ENCODE peak calls at places on chromosome 17, in eight cellular contexts. One of them, this sample, is unnamed.

GRCh38 chr17:45143101-45143670 is 5.1 kb upstream of the HEXIM1 start:
- DNase-seq in transverse colon: no peak
- DNase-seq in sigmoid colon: no peak
- DNase-seq in GM12878: no peak
- DNase-seq in suprapubic skin: no peak
- DNase-seq in A549: no peak
- DNase-seq in stomach: no peak
- DNase-seq in tibial nerve: no peak
- DNase-seq in this sample: no peak

GRCh38 chr17:395179-395578 is 42.6 kb upstream of the RPH3AL start:
- DNase-seq in A549: no peak
- DNase-seq in tibial nerve: no peak
- DNase-seq in sigmoid colon: no peak
- DNase-seq in suprapubic skin: no peak
- DNase-seq in GM12878: no peak
- DNase-seq in transverse colon: no peak
- DNase-seq in stomach: no peak
- DNase-seq in this sample: no peak

GRCh38 chr17:7561028-7561575 is 617 bp upstream of the SENP3 start:
- DNase-seq in suprapubic skin: peak; percentile 96
- DNase-seq in sigmoid colon: peak; percentile 98
- DNase-seq in transverse colon: peak; percentile 97
- DNase-seq in tibial nerve: peak; percentile 86
- DNase-seq in A549: peak; percentile 91
- DNase-seq in stomach: peak; percentile 96
- DNase-seq in GM12878: no peak
- DNase-seq in this sample: peak; percentile 95

GRCh38 chr17:45907720-45908395 is 13.5 kb downstream of the MAPT start:
- DNase-seq in stomach: no peak
- DNase-seq in GM12878: no peak
- DNase-seq in A549: no peak
- DNase-seq in suprapubic skin: no peak
- DNase-seq in tibial nerve: no peak
- DNase-seq in transverse colon: no peak
- DNase-seq in sigmoid colon: no peak
- DNase-seq in this sample: no peak

GRCh38 chr17:34645636-34646035 is 66.3 kb downstream of the TMEM132E start:
- DNase-seq in GM12878: no peak
- DNase-seq in tibial nerve: no peak
- DNase-seq in transverse colon: no peak
- DNase-seq in stomach: no peak
- DNase-seq in A549: no peak
- DNase-seq in suprapubic skin: no peak
- DNase-seq in sigmoid colon: no peak
- DNase-seq in this sample: no peak

GRCh38 chr17:68325961-68326360 is 34.7 kb downstream of the ARSG start:
- DNase-seq in stomach: no peak
- DNase-seq in GM12878: no peak
- DNase-seq in suprapubic skin: no peak
- DNase-seq in transverse colon: no peak
- DNase-seq in tibial nerve: no peak
- DNase-seq in A549: no peak
- DNase-seq in sigmoid colon: no peak
- DNase-seq in this sample: no peak

GRCh38 chr17:2251098-2251497 is 52.5 kb downstream of the SMG6 start:
- DNase-seq in sigmoid colon: no peak
- DNase-seq in tibial nerve: no peak
- DNase-seq in A549: no peak
- DNase-seq in suprapubic skin: no peak
- DNase-seq in GM12878: no peak
- DNase-seq in stomach: no peak
- DNase-seq in transverse colon: no peak
- DNase-seq in this sample: no peak

GRCh38 chr17:36629252-36629847 is 28.0 kb downstream of the MRM1 start:
- DNase-seq in A549: peak; percentile 81
- DNase-seq in tibial nerve: peak; percentile 66
- DNase-seq in transverse colon: peak; percentile 80
- DNase-seq in suprapubic skin: peak; percentile 77
- DNase-seq in stomach: peak; percentile 79
- DNase-seq in GM12878: peak; percentile 12
- DNase-seq in sigmoid colon: peak; percentile 83
- DNase-seq in this sample: peak; percentile 83

GRCh38 chr17:81868674-81869220 is 2.4 kb downstream of the ARHGDIA start:
- DNase-seq in stomach: no peak
- DNase-seq in suprapubic skin: no peak
- DNase-seq in sigmoid colon: peak; percentile 84
- DNase-seq in transverse colon: peak; percentile 43
- DNase-seq in GM12878: no peak
- DNase-seq in tibial nerve: no peak
- DNase-seq in A549: peak; percentile 91
- DNase-seq in this sample: peak; percentile 62
- TF ChIP-seq EP300 in stomach: no peak
- TF ChIP-seq EP300 in suprapubic skin: no peak
- TF ChIP-seq EP300 in sigmoid colon: no peak
- TF ChIP-seq EP300 in transverse colon: no peak
- TF ChIP-seq EP300 in GM12878: no peak
- TF ChIP-seq EP300 in tibial nerve: no peak
- TF ChIP-seq EP300 in A549: no peak
- TF ChIP-seq EP300 in this sample: no peak

DNA sequence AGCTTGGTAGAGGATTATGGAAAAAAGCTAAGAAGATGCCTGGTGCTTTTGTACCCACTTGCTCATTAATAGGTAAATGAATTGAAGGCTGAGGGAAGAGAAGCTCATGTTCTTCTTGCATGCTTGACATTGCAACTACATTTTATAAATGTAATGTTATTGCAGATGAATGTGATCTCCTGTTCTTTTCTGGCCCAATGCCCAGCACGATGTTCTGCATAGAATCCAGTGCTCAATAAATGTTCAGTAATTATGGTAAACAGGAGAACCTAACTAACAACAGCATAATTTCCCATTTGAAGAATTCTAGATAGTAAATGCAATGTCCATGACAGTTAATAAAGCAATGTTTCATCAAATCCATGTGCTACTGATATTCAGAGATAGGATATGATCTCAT is 638.2 kb upstream of the SOX9 start:
- DNase-seq in GM12878: no peak
- DNase-seq in sigmoid colon: no peak
- DNase-seq in suprapubic skin: no peak
- DNase-seq in A549: no peak
- DNase-seq in tibial nerve: no peak
- DNase-seq in transverse colon: no peak
- DNase-seq in stomach: no peak
- DNase-seq in this sample: no peak
- TF ChIP-seq EP300 in GM12878: no peak
- TF ChIP-seq EP300 in sigmoid colon: no peak
- TF ChIP-seq EP300 in suprapubic skin: no peak
- TF ChIP-seq EP300 in A549: no peak
- TF ChIP-seq EP300 in tibial nerve: no peak
- TF ChIP-seq EP300 in transverse colon: no peak
- TF ChIP-seq EP300 in stomach: no peak
- TF ChIP-seq EP300 in this sample: no peak

GRCh38 chr17:50108556-50108955 is 13.4 kb downstream of the PDK2 start:
- DNase-seq in stomach: no peak
- DNase-seq in GM12878: no peak
- DNase-seq in sigmoid colon: no peak
- DNase-seq in transverse colon: no peak
- DNase-seq in suprapubic skin: no peak
- DNase-seq in A549: no peak
- DNase-seq in tibial nerve: no peak
- DNase-seq in this sample: no peak
- TF ChIP-seq EP300 in stomach: no peak
- TF ChIP-seq EP300 in GM12878: no peak
- TF ChIP-seq EP300 in sigmoid colon: no peak
- TF ChIP-seq EP300 in transverse colon: no peak
- TF ChIP-seq EP300 in suprapubic skin: no peak
- TF ChIP-seq EP300 in A549: no peak
- TF ChIP-seq EP300 in tibial nerve: no peak
- TF ChIP-seq EP300 in this sample: no peak

GRCh38 chr17:77435272-77436057 is 294.7 kb downstream of the SEC14L1 start:
- DNase-seq in sigmoid colon: no peak
- DNase-seq in A549: no peak
- DNase-seq in stomach: no peak
- DNase-seq in tibial nerve: no peak
- DNase-seq in GM12878: no peak
- DNase-seq in suprapubic skin: no peak
- DNase-seq in transverse colon: no peak
- DNase-seq in this sample: no peak
- TF ChIP-seq EP300 in sigmoid colon: no peak
- TF ChIP-seq EP300 in A549: no peak
- TF ChIP-seq EP300 in stomach: no peak
- TF ChIP-seq EP300 in tibial nerve: no peak
- TF ChIP-seq EP300 in GM12878: no peak
- TF ChIP-seq EP300 in suprapubic skin: no peak
- TF ChIP-seq EP300 in transverse colon: no peak
- TF ChIP-seq EP300 in this sample: no peak

DNA sequence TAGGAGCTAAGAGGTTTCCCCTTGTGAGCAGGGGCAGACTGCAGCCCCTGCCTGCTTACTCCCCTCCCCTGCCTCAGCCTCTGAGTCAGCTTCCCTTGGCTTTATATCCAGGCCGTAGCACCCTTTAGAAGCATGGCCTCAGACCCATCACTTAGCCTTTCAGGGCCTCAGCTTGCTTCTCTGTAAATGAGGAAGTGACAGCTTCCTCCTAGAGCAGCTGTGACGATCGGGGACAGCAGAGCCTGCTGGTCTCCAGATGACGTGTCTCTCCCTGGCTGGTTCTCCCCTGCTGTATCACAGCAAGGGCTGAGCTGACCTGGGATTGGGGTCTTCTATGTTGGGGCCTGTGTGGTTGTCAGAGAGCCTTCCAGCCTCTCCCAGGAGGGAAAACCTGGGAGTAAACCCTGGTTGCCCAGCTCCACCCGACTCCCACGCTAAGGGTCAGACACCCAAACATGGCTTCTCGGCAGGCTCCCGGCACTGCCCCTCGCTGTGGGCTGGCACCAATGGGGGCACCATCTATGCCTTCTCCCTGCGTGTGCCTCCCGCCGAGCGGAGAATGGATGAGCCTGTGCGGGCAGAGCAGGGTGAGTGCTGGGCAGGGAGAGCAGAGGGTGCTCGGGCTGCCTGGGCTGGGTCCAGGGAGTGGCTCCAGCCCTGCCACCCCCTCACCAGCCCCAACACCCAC is 16.3 kb upstream of the MYO15B start:
- DNase-seq in tibial nerve: no peak
- DNase-seq in A549: no peak
- DNase-seq in sigmoid colon: peak; percentile 74
- DNase-seq in GM12878: peak; percentile 47
- DNase-seq in suprapubic skin: no peak
- DNase-seq in transverse colon: peak; percentile 71
- DNase-seq in stomach: peak; percentile 48
- DNase-seq in this sample: no peak
- TF ChIP-seq EP300 in tibial nerve: peak; percentile 16
- TF ChIP-seq EP300 in A549: no peak
- TF ChIP-seq EP300 in sigmoid colon: no peak
- TF ChIP-seq EP300 in GM12878: no peak
- TF ChIP-seq EP300 in suprapubic skin: no peak
- TF ChIP-seq EP300 in transverse colon: no peak
- TF ChIP-seq EP300 in stomach: no peak
- TF ChIP-seq EP300 in this sample: no peak

This sample was measured in ovary.